ENCODE peak calls at places on chromosome 9, in six cellular contexts. U is right atrium auricular region, D is stomach, C is RWPE1, X is IMR-90, Y is Peyer's patch. N is an unnamed sample.

GRCh38 chr9:136336156-136336860 is 9.0 kb downstream of the GPSM1 start:
- DNase-seq in U (no peak), D (no peak), C (no peak), X (peak), Y (no peak), N (no peak)

GRCh38 chr9:123712399-123712798 is 217.5 kb downstream of the DENND1A start:
- DNase-seq in U (no peak), D (no peak), C (no peak), X (peak), Y (no peak), N (no peak)

GRCh38 chr9:91334053-91334452 is 27.7 kb downstream of the AUH start:
- DNase-seq in U (no peak), D (no peak), C (peak), X (peak), Y (no peak), N (no peak)

GRCh38 chr9:77833686-77834429 is 185.7 kb upstream of the GNA14 start:
- DNase-seq in U (no peak), D (no peak), C (no peak), X (no peak), Y (no peak), N (no peak)

GRCh38 chr9:131277673-131278420 is 1.5 kb upstream of the FAM78A start:
- DNase-seq in U (peak), D (peak), C (peak), X (peak), Y (peak), N (peak)

GRCh38 chr9:9998491-9999287 is 614.1 kb downstream of the PTPRD start:
- DNase-seq in U (no peak), D (no peak), C (peak), X (no peak), Y (no peak), N (no peak)

GRCh38 chr9:76773051-76773450 is 8.8 kb downstream of the PCA3 start:
- DNase-seq in U (no peak), D (no peak), C (no peak), X (no peak), Y (no peak), N (no peak)

GRCh38 chr9:73565833-73566465 is 414.3 kb downstream of the ANXA1 start:
- DNase-seq in U (no peak), D (no peak), C (no peak), X (no peak), Y (no peak), N (peak)

GRCh38 chr9:111065414-111065813 is 27.1 kb upstream of the LPAR1 start:
- DNase-seq in U (no peak), D (no peak), C (no peak), X (no peak), Y (no peak), N (no peak)

DNA sequence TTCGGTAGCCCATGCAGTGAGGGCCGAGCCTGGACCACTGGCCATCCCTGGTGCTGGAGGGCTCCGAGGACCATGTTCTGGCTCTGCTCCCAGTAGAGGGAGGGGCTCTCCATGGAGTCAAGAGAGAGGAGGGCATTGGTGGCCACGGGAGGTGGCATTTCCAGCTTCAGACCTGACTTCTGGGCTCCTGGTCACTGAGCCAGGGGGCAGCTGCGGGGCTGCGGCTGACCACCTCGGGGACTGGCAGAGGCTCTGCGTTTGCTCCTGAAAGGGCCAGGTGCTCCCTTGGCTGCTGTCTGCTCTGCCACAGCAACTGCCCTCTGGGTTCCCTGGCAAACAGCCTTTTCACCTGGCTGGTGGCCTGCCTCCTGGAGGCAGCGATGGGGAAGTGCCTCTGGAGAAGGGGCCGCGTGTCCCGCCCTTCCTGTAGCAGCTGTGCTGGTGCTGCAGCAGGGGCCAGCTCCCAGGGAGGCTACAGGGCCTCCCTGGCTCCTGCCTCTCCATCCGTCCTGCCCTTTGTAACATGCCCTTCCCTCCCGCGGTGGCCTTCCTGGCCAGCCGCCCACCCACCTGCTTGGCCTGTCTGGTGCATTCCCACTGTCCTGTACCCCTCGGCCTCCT is 144.6 kb downstream of the CACNA1B start:
- DNase-seq in U (peak), D (peak), C (no peak), X (no peak), Y (peak), N (peak)
- TF ChIP-seq CTCF in U (peak), D (no peak), C (no peak), X (no peak), Y (no peak), N (peak)

DNA sequence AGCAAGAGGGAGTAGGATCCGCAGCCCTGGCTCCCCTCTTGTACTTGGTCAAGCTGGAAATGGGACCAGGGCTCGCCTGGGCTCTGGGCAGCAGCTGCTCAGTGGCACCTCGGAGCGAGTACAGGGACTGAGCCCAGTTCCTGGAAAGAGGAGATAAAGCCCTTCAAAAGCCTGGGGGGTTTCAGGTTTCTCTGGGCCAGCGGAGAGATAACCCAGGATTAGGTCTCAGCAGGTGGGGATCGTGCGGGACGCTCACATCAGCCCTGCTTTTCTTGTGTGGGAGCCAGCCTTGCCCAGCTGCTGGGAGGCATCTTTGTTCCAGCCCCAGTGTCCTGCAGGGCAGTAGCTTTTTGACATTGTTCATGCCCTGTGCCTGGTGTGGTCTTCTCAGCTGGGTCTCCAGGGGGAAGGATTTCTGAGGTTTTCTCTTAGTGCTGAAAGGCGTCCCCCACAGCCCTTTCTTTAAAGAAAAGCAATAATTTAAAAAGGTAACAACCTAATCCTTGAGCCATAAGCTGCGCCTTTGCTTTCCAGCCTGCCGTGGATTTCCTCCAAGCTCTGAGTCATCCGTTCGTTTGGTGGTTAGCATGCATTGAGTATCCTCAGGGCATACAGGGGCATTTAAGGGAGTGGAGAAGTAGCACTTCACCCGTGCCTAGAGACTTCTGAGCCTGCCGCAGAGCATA is 657 bp upstream of the TNC start:
- DNase-seq in U (peak), D (peak), C (peak), X (peak), Y (peak), N (peak)
- H3K27ac ChIP-seq in U (no peak), D (peak), C (peak), X (peak), Y (peak), N (no peak)

GRCh38 chr9:34810187-34810524 is 100.2 kb upstream of the CCL21 start:
- DNase-seq in U (no peak), D (no peak), C (no peak), X (no peak), Y (no peak), N (no peak)

DNA sequence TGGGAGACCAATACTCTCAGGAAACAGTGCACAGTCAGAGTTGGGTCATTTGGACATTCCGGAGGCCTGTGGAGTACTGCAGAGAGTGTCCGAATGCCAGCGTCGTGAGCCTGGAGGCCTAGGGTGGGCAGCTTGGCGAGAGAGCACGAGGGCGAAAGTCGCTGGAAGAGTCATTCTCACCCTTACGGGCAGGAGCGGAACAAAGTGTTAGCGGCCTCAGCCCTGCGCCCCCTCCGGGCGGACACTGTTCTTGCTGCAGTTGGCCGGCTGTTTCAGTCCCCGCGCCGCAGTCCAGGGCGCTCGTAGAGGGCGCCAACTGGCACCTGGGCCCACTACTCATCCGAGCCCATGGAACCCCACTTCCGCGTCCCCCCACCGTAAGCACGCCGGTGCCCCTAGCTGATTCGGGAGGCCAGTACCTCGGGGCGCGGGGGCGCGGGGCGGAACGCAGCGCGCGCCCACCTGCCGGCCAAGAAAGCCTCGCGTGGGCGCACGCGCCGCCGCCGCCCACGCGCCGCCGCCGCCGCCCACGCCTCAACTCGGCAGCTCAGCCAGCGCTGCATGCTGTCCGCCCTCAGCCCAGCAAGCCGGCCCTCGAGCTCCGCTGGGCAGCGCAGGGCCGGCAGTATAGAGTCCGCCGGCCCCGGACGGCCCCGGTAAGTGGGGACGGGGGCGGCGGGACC is 99.7 kb upstream of the CCL21 start:
- DNase-seq in U (no peak), D (no peak), C (peak), X (peak), Y (no peak), N (peak)
- TF ChIP-seq CTCF in U (peak), D (no peak), C (peak), X (no peak), Y (no peak), N (peak)

DNA sequence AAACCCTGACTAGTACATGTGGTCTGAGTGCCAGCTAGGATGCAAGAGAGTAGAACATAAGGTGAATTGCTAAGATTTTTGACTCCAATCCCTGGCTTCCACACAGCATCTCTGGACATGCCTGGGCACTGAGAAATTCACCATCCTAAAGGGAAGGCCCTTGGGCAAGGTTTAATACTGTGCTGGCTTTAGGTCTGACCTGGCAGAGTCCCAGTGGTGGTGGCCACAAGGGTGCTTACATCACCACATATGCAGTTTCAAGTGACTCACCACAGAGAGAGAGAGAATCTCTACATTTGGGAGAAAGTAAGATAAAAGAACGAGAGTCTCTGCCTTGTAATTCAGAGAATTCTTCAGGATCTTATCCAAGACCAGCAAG is 661.6 kb upstream of the C9orf72 start:
- DNase-seq in U (no peak), D (no peak), C (peak), X (peak), Y (no peak), N (no peak)
- H3K27ac ChIP-seq in U (no peak), D (no peak), C (peak), X (no peak), Y (no peak), N (no peak)

GRCh38 chr9:83978992-83979811 is 813 bp downstream of the HNRNPK start:
- DNase-seq in U (peak), D (peak), C (peak), X (peak), Y (peak), N (peak)

GRCh38 chr9:83980395-83981125 is at the start of gene RMI1:
- DNase-seq in U (peak), D (peak), C (peak), X (peak), Y (peak), N (peak)

GRCh38 chr9:83976372-83976771 is 3.6 kb downstream of the HNRNPK start:
- DNase-seq in U (no peak), D (no peak), C (no peak), X (no peak), Y (no peak), N (no peak)

GRCh38 chr9:83979812-83980394 is at the start of gene HNRNPK:
- DNase-seq in U (peak), D (peak), C (peak), X (peak), Y (peak), N (peak)

DNA sequence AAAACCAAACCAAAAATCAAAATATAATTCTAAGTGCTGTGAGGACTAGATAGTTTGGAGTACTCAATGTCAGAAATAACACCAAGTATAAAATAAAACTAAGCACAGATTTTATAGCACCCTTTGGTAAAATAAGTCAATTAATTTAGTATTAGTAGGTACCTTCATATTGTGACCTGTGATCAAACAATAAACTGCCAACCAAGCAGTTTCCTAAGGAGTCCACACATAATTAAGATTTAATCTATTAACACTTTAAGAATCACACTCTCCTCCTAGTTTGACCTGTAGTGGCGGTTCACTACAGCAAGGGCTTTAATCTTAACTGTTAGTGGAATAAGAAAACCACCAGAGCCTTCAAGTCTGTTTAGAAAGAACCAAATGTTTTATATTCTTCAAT is 2.8 kb downstream of the HNRNPK start:
- DNase-seq in U (no peak), D (no peak), C (no peak), X (no peak), Y (no peak), N (no peak)
- TF ChIP-seq CTCF in U (no peak), D (no peak), C (no peak), X (no peak), Y (no peak), N (no peak)

GRCh38 chr9:112382501-112383364 is 2.8 kb downstream of the HSDL2 start:
- DNase-seq in U (no peak), D (no peak), C (no peak), X (no peak), Y (no peak), N (no peak)
- H3K27ac ChIP-seq in U (no peak), D (no peak), C (no peak), X (no peak), Y (no peak), N (no peak)

N was measured in body of pancreas.